ENCODE peak calls at places on chromosomes 11 and 22, in five cellular contexts. R is endothelial cell of umbilical vein, H is endothelial cell, Q is Caco-2, I is T-helper 2 cell. E is an unnamed sample.

GRCh38 chr11:65743928-65744698 is 23.5 kb upstream of the RNASEH2C start:
- DNase-seq in R (peak; percentile 28), H (peak; percentile 6), Q (peak; percentile 76), I (no peak), E (peak; percentile 60)

GRCh38 chr22:35589071-35589735 is 27.9 kb downstream of the MB start:
- DNase-seq in H (no peak), Q (peak; percentile 89), R (no peak), I (no peak), E (peak; percentile 79)

GRCh38 chr22:23380230-23380573 is 199.9 kb downstream of the IGLL1 start:
- DNase-seq in H (no peak), R (no peak), I (no peak), Q (no peak), E (no peak)

GRCh38 chr11:75311858-75312288 is 39.6 kb downstream of the ARRB1 start:
- DNase-seq in R (peak; percentile 38), I (no peak), H (no peak), Q (no peak), E (no peak)

GRCh38 chr11:133834399-133835257 is 10.7 kb downstream of the SPATA19 start:
- DNase-seq in H (no peak), R (peak; percentile 2), Q (no peak), I (no peak), E (no peak)

GRCh38 chr22:46598737-46599424 is 21.3 kb upstream of the GRAMD4 start:
- DNase-seq in Q (no peak), H (no peak), I (no peak), R (no peak), E (no peak)

GRCh38 chr11:116062526-116063171 is 558.4 kb upstream of the CADM1 start:
- DNase-seq in I (no peak), H (no peak), R (no peak), Q (no peak), E (no peak)

GRCh38 chr11:34525098-34525497 is 11.5 kb upstream of the ELF5 start:
- DNase-seq in R (no peak), Q (no peak), I (no peak), H (no peak), E (no peak)

GRCh38 chr22:28232231-28232630 is 313.2 kb upstream of the PITPNB start:
- DNase-seq in I (no peak), R (no peak), H (no peak), Q (no peak), E (no peak)

GRCh38 chr11:121318848-121319834 is 26.6 kb downstream of the SC5D start:
- DNase-seq in I (no peak), Q (no peak), H (peak; percentile 46), R (peak; percentile 44), E (peak; percentile 5)

GRCh38 chr22:21837184-21837979 is 30.1 kb downstream of the MAPK1 start:
- DNase-seq in R (peak; percentile 72), I (no peak), H (peak; percentile 7), Q (no peak), E (no peak)

GRCh38 chr22:49094151-49094550 is 733.5 kb downstream of the BRD1 start:
- DNase-seq in Q (no peak), H (no peak), R (no peak), I (no peak), E (no peak)